ENCODE peak calls at places on chromosomes 1 and 21, in seven cellular contexts. Q, I, C, P, B, G and A are unnamed samples.

GRCh38 chr21:15978158-15978805 is 248.5 kb downstream of the USP25 start:
- DNase-seq in Q (peak; percentile 6), I (peak; percentile 30), C (no peak), P (no peak), B (no peak), G (peak; percentile 75), A (no peak)

GRCh38 chr1:182781849-182782586 is 7.6 kb upstream of the NPL start:
- DNase-seq in Q (peak; percentile 31), I (peak; percentile 68), C (peak; percentile 83), P (peak; percentile 60), B (peak; percentile 48), G (peak; percentile 95), A (peak; percentile 80)

GRCh38 chr1:14929547-14930223 is 223.9 kb upstream of the TMEM51 start:
- DNase-seq in Q (peak; percentile 86), I (peak; percentile 95), C (no peak), P (peak; percentile 98), B (no peak), G (no peak), A (no peak)

GRCh38 chr1:175373786-175374623 is 181.4 kb upstream of the KIAA0040 start:
- DNase-seq in Q (no peak), I (peak; percentile 34), C (peak; percentile 85), P (peak; percentile 44), B (peak; percentile 63), G (peak; percentile 65), A (peak; percentile 77)

GRCh38 chr21:36532769-36533467 is 53.0 kb upstream of the CLDN14 start:
- DNase-seq in Q (peak; percentile 47), I (no peak), C (no peak), P (no peak), B (no peak), G (no peak), A (no peak)

GRCh38 chr1:33626801-33627200 is 154.4 kb downstream of the ZSCAN20 start:
- DNase-seq in Q (no peak), I (no peak), C (no peak), P (no peak), B (no peak), G (no peak), A (no peak)

GRCh38 chr1:213987876-213988638 is at the start of gene PROX1:
- DNase-seq in Q (peak; percentile 87), I (peak; percentile 62), C (peak; percentile 82), P (peak; percentile 89), B (peak; percentile 83), G (peak; percentile 95), A (peak; percentile 93)

GRCh38 chr1:39573736-39574624 is 2.6 kb downstream of the PABPC4 start:
- DNase-seq in Q (peak; percentile 67), I (peak; percentile 32), C (no peak), P (peak; percentile 64), B (no peak), G (no peak), A (no peak)

GRCh38 chr1:100164226-100164625 is 13.8 kb downstream of the LRRC39 start:
- DNase-seq in Q (peak; percentile 67), I (no peak), C (no peak), P (peak; percentile 6), B (peak; percentile 67), G (no peak), A (no peak)

GRCh38 chr1:247147781-247148180 is 24.0 kb downstream of the ZNF124 start:
- DNase-seq in Q (no peak), I (no peak), C (no peak), P (no peak), B (no peak), G (no peak), A (no peak)

GRCh38 chr1:224929335-224930237 is at the start of gene DNAH14:
- DNase-seq in Q (peak; percentile 60), I (peak; percentile 87), C (peak; percentile 92), P (peak; percentile 84), B (peak; percentile 43), G (peak; percentile 92), A (peak; percentile 88)

GRCh38 chr1:33740040-33740745 is 123.7 kb upstream of the HMGB4 start:
- DNase-seq in Q (no peak), I (no peak), C (no peak), P (no peak), B (no peak), G (peak; percentile 19), A (no peak)

GRCh38 chr1:208177656-208178055 is 66.5 kb downstream of the PLXNA2 start:
- DNase-seq in Q (no peak), I (no peak), C (no peak), P (no peak), B (no peak), G (peak; percentile 33), A (peak; percentile 66)

GRCh38 chr1:90508376-90509167 is 208.5 kb downstream of the BARHL2 start:
- DNase-seq in Q (no peak), I (no peak), C (no peak), P (no peak), B (no peak), G (no peak), A (no peak)

GRCh38 chr1:194431121-194431520 is 1244.7 kb upstream of the B3GALT2 start:
- DNase-seq in Q (no peak), I (no peak), C (no peak), P (no peak), B (no peak), G (no peak), A (no peak)

GRCh38 chr1:107992341-107992740 is 27.4 kb upstream of the VAV3 start:
- DNase-seq in Q (no peak), I (no peak), C (no peak), P (no peak), B (no peak), G (no peak), A (no peak)

GRCh38 chr21:39232926-39233325 is 49.7 kb upstream of the PSMG1 start:
- DNase-seq in Q (peak; percentile 20), I (no peak), C (no peak), P (no peak), B (no peak), G (no peak), A (no peak)

DNA sequence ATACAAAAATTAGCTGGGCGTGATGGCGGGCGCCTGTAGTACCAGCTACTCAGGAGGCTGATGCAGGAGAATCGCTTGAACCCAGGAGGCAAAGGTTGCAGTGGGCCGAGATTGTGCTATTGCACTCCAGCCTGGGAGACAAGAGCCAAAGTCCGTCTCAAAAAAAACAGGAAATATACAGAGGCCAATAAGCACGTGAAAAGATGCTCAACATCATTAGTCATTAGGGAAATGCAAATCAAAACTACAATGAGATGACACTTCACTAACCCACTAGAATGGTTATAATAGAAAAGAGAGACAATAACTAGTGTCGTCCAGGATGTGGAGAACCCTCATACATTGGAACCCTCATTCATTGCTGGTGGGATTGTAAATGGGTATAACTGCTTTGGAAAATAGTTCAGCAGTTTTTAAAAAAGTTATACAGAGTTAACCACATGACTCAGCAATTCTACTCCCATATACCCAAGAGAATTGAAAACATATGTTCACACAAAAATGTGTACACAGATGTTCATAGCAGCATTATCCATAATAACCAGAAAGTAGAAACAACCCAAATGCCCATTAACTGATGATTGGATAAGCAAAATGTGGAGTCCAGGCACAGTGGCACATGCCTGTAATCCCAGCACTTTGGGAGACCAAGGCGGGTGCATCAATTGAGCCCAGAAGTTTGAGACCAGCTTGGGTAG is 6.4 kb upstream of the E2F2 start:
- DNase-seq in Q (peak; percentile 68), I (no peak), C (no peak), P (no peak), B (no peak), G (no peak), A (no peak)
- H2AK5ac ChIP-seq in Q (no peak overlapping the region), I (no peak overlapping the region), C (no peak overlapping the region), P (no peak overlapping the region), B (no peak overlapping the region), G (no peak overlapping the region), A (no peak overlapping the region)

DNA sequence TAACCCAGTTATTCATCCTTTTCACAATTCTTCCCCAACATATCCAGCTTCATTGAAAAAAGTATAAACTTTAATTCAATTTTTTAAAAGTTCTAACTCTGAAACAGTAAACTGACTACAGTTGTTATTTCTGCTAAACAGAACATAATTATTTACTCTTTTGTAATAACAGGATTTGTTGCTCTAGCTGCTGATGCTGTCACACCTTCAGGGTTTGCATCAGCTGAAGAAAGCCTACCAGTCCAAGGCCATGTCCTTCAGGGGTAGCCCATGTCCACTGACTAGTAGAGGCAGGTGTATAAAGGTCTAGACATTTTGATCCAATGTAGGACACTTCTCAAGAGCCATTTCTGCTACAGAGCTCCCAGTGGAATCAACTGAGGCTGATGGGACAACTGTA is 107.7 kb downstream of the CDC42BPA start:
- DNase-seq in Q (no peak), I (no peak), C (no peak), P (no peak), B (no peak), G (no peak), A (no peak)
- H2AK5ac ChIP-seq in Q (no peak overlapping the region), I (no peak overlapping the region), C (no peak overlapping the region), P (no peak overlapping the region), B (no peak overlapping the region), G (no peak overlapping the region), A (no peak overlapping the region)

GRCh38 chr1:101302831-101303511 is 66.2 kb downstream of the S1PR1 start:
- DNase-seq in Q (peak; percentile 54), I (peak; percentile 39), C (no peak), P (peak; percentile 36), B (no peak), G (no peak), A (no peak)
- H2AK5ac ChIP-seq in Q (no peak overlapping the region), I (no peak overlapping the region), C (no peak overlapping the region), P (no peak overlapping the region), B (no peak overlapping the region), G (no peak overlapping the region), A (no peak overlapping the region)

GRCh38 chr1:216832192-216832591 is 109.0 kb upstream of the ESRRG start:
- DNase-seq in Q (no peak), I (no peak), C (no peak), P (no peak), B (no peak), G (no peak), A (no peak)
- H2AK5ac ChIP-seq in Q (no peak overlapping the region), I (no peak overlapping the region), C (no peak overlapping the region), P (no peak overlapping the region), B (no peak overlapping the region), G (no peak overlapping the region), A (no peak overlapping the region)

GRCh38 chr1:22385537-22385936 is 66.1 kb upstream of the ZBTB40 start:
- DNase-seq in Q (no peak), I (no peak), C (no peak), P (no peak), B (no peak), G (no peak), A (no peak)
- H2AK5ac ChIP-seq in Q (no peak overlapping the region), I (no peak overlapping the region), C (no peak overlapping the region), P (no peak overlapping the region), B (no peak overlapping the region), G (no peak overlapping the region), A (no peak overlapping the region)

DNA sequence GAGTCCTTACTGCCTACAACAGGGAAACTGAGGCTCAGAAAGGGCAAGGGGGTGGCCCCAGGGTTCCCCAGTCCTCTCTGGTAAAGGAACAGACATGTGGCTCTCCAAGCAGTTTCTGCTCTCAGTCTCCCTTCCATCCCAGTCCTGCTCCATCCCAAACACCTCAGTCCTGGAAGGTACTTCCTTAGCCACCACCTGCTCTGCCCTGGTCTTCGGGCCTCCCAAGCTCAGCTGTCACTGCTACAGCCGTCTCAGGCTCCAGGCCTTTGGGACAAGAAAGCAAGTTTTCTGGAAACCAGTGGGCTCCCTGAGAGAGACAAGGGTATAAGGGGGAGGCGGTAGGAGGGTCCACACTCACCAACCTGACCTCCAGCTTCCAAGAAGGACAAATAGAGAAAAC is 23.1 kb upstream of the ADGRB2 start:
- DNase-seq in Q (no peak), I (no peak), C (no peak), P (no peak), B (no peak), G (no peak), A (peak; percentile 23)
- H2AK5ac ChIP-seq in Q (peak overlapping the region; percentile 90), I (no peak overlapping the region), C (peak overlapping the region; percentile 95), P (no peak overlapping the region), B (no peak overlapping the region), G (no peak overlapping the region), A (no peak overlapping the region)